ENCODE peak calls at places on chromosomes 11 and 22, in eight cellular contexts. S, L, U, G, F, W, K and R are unnamed samples. For H3K4me1 and H3K9me3, the result is how much of the 10 kb centered on the place peaks cover.

GRCh38 chr11:117189191-117189940 is 9.8 kb upstream of the TAGLN start:
- DNase-seq in S (no peak), L (no peak), U (no peak), G (peak), F (peak), W (no peak), K (no peak), R (peak)

GRCh38 chr11:33258631-33259184 is 1.5 kb downstream of the HIPK3 start:
- DNase-seq in S (no peak), L (no peak), U (no peak), G (no peak), F (peak), W (no peak), K (no peak), R (no peak)

GRCh38 chr11:103091024-103091423 is 936 bp downstream of the DCUN1D5 start:
- DNase-seq in S (peak), L (no peak), U (no peak), G (peak), F (peak), W (peak), K (peak), R (peak)

GRCh38 chr11:80441821-80442220 is 1001.0 kb upstream of the TENM4 start:
- DNase-seq in S (no peak), L (no peak), U (no peak), G (peak), F (no peak), W (no peak), K (no peak), R (no peak)

GRCh38 chr11:46641639-46642038 is 24.3 kb downstream of the ATG13 start:
- DNase-seq in S (no peak), L (no peak), U (no peak), G (no peak), F (no peak), W (no peak), K (no peak), R (no peak)

GRCh38 chr22:43825651-43826050 is 13.5 kb upstream of the EFCAB6 start:
- DNase-seq in S (no peak), L (no peak), U (peak), G (peak), F (no peak), W (no peak), K (no peak), R (no peak)

GRCh38 chr22:46352691-46353386 is 17.3 kb downstream of the TRMU start:
- DNase-seq in S (peak), L (peak), U (peak), G (no peak), F (peak), W (no peak), K (peak), R (peak)

GRCh38 chr11:99739464-99740089 is 718.8 kb downstream of the CNTN5 start:
- DNase-seq in S (peak), L (peak), U (no peak), G (no peak), F (peak), W (peak), K (peak), R (peak)

GRCh38 chr11:1401656-1402221 is 12.0 kb downstream of the BRSK2 start:
- DNase-seq in S (peak), L (peak), U (peak), G (peak), F (peak), W (peak), K (no peak), R (peak)

GRCh38 chr11:79493555-79494171 is 52.8 kb upstream of the TENM4 start:
- DNase-seq in S (peak), L (peak), U (peak), G (peak), F (peak), W (peak), K (peak), R (peak)

GRCh38 chr11:70671611-70672010 is 273.3 kb downstream of the CTTN start:
- DNase-seq in S (no peak), L (no peak), U (no peak), G (peak), F (no peak), W (no peak), K (no peak), R (no peak)

GRCh38 chr11:102733232-102733875 is 8.6 kb upstream of the MMP8 start:
- DNase-seq in S (peak), L (peak), U (peak), G (peak), F (peak), W (peak), K (peak), R (peak)

GRCh38 chr11:74696932-74697687 is 34.1 kb downstream of the CHRDL2 start:
- DNase-seq in S (peak), L (no peak), U (peak), G (peak), F (no peak), W (peak), K (peak), R (no peak)

GRCh38 chr11:11396290-11397042 is 43.4 kb upstream of the CSNK2A3 start:
- DNase-seq in S (peak), L (no peak), U (no peak), G (peak), F (no peak), W (no peak), K (no peak), R (no peak)

GRCh38 chr11:104036603-104037394 is at the start of gene DDI1:
- DNase-seq in S (peak), L (no peak), U (no peak), G (peak), F (no peak), W (no peak), K (no peak), R (no peak)

GRCh38 chr22:26884921-26885320 is 227.5 kb downstream of the MIAT start:
- DNase-seq in S (no peak), L (no peak), U (no peak), G (peak), F (no peak), W (no peak), K (no peak), R (peak)

GRCh38 chr22:40209945-40210485 is 32.3 kb downstream of the TNRC6B start:
- DNase-seq in S (no peak), L (no peak), U (no peak), G (no peak), F (peak), W (no peak), K (no peak), R (peak)

GRCh38 chr11:73359341-73359740 is 16.9 kb upstream of the RELT start:
- DNase-seq in S (no peak), L (no peak), U (no peak), G (peak), F (no peak), W (no peak), K (no peak), R (no peak)

GRCh38 chr22:30221121-30221992 is 25.2 kb downstream of the LIF start:
- DNase-seq in S (no peak), L (no peak), U (no peak), G (no peak), F (peak), W (no peak), K (no peak), R (no peak)

GRCh38 chr11:8531982-8532381 is 62.0 kb downstream of the STK33 start:
- DNase-seq in S (no peak), L (no peak), U (no peak), G (no peak), F (no peak), W (no peak), K (no peak), R (no peak)

GRCh38 chr22:46337870-46338269 is 2.4 kb downstream of the TRMU start:
- DNase-seq in S (no peak), L (no peak), U (no peak), G (peak), F (no peak), W (no peak), K (no peak), R (no peak)

GRCh38 chr22:31347251-31348008 is 1.3 kb upstream of the PATZ1 start:
- DNase-seq in S (peak), L (peak), U (peak), G (peak), F (peak), W (peak), K (peak), R (peak)

GRCh38 chr11:66020618-66021357 is 5.5 kb downstream of the CATSPER1 start:
- DNase-seq in S (no peak), L (peak), U (no peak), G (peak), F (no peak), W (no peak), K (peak), R (no peak)

GRCh38 chr22:45423524-45423923 is 10.0 kb downstream of the RIBC2 start:
- DNase-seq in S (no peak), L (no peak), U (no peak), G (no peak), F (no peak), W (no peak), K (no peak), R (no peak)

GRCh38 chr11:114960117-114960516 is 281.8 kb downstream of the NXPE2 start:
- DNase-seq in S (no peak), L (no peak), U (no peak), G (no peak), F (no peak), W (no peak), K (no peak), R (no peak)

GRCh38 chr22:40400173-40400572 is 29.8 kb downstream of the SGSM3 start:
- DNase-seq in S (no peak), L (no peak), U (no peak), G (no peak), F (peak), W (no peak), K (no peak), R (peak)

GRCh38 chr11:121435796-121436511 is 16.2 kb upstream of the SORL1 start:
- DNase-seq in S (no peak), L (no peak), U (no peak), G (no peak), F (no peak), W (peak), K (no peak), R (peak)

GRCh38 chr11:1078191-1078601 is 3.5 kb downstream of the MUC2 start:
- DNase-seq in S (no peak), L (no peak), U (peak), G (no peak), F (no peak), W (peak), K (no peak), R (no peak)

GRCh38 chr22:28220626-28221363 is 301.7 kb upstream of the PITPNB start:
- DNase-seq in S (no peak), L (no peak), U (no peak), G (no peak), F (no peak), W (no peak), K (no peak), R (no peak)

GRCh38 chr11:62806611-62807121 is 1.4 kb upstream of the NXF1 start:
- DNase-seq in S (peak), L (no peak), U (no peak), G (no peak), F (peak), W (no peak), K (no peak), R (peak)

DNA sequence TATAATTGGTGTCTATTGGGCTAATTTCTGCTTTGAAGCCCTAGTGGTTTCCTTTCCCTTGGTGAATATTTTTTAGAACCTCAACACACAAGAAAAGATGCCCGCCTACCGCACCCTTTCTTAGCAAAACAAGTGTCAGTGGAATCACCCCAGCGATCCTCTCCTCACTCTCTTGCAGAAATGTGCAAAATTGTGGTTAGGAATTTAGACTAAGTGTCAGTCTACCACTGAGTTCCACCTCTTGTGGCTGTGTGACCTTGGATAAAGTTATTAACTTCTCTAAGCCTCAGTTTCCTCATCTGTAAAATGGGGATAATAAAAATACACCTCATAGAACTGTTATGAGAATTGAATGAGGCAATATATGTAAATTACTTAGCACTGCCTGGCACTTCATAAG is 5.3 kb upstream of the JAML start:
- DNase-seq in S (no peak), L (no peak), U (no peak), G (no peak), F (no peak), W (no peak), K (no peak), R (no peak)
- H3K4me1 ChIP-seq in S (under half), L (under half), U (under half), G (under half), F (under half), W (under half), K (under half), R (half or more)

GRCh38 chr11:54930930-54931329 is 224.3 kb downstream of the OR4A5 start:
- DNase-seq in S (no peak), L (no peak), U (no peak), G (no peak), F (no peak), W (no peak), K (no peak), R (no peak)
- H3K9me3 ChIP-seq in S (under half), L (under half), U (half or more), G (under half), F (half or more), W (half or more), K (under half), R (half or more)

GRCh38 chr11:119859684-119860083 is 130.7 kb upstream of the NECTIN1 start:
- DNase-seq in S (no peak), L (no peak), U (no peak), G (no peak), F (no peak), W (no peak), K (no peak), R (no peak)
- H3K4me2 ChIP-seq in S (no peak), L (no peak), U (no peak), G (no peak), F (no peak), W (no peak), K (no peak), R (no peak)

DNA sequence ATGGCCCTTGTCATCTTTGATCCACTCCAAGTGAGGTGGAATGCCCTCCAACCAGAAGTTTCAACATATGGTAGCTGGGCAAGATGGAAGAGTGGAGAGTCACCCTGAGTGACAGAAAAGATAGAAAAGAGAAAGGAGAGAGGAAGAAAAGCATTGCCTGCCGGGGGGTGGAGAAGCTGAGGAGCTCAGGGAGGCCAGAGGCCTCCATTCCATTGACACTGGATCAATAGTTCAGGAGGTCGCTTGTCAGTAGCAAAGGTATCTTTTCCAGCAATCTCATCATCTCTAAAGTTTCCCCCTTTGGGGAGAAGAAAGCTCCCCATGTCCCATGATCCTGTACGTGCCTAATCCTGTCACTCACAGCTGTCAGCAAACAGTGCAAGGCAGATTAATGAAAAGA is 6.7 kb upstream of the C1QTNF6 start:
- DNase-seq in S (no peak), L (no peak), U (no peak), G (no peak), F (no peak), W (no peak), K (no peak), R (no peak)
- H3K4me1 ChIP-seq in S (under half), L (half or more), U (under half), G (under half), F (under half), W (under half), K (half or more), R (under half)

DNA sequence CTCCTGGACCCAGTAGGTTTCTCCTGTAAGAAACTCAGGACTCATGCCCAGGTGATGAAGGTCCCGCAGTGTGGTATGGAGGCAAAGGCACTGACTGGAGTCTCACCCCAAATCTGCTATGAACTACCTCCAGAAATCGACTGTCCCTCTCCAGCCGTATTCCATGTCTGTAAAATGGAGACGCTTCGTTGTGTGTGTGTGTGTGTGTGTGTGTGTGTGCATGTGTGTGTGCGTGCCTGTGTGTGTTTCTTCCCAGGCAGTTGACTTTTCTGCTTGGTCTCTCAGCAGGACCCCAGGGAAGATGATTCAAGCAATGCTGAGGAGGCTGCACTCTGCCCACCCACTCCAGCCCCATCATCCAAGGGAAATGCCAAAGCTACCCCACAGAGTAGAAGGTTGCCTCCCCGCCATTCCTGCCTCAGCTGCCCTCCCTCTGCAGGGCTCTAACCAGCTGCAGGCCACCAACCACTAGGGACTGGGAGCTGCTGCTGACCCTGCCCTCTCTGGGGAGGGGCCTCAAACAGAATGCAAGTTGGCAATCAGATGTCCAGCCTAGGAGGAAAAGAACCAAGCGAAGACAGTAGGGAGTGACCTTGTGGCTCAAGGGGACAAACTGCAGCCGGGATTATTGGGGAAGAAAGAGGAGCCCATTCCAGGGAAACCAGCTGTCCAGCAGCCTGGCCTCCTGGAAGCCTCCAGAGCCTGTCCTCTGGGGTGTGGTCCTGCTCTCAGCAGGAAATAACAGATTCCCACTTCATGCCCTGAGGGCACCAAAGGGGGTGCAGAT is 56.2 kb downstream of the SLC22A12 start:
- DNase-seq in S (no peak), L (no peak), U (no peak), G (peak), F (no peak), W (no peak), K (no peak), R (no peak)
- H3K9me3 ChIP-seq in S (under half), L (under half), U (under half), G (under half), F (under half), W (under half), K (under half), R (under half)